ENCODE peak calls at places on chromosomes 4 and X, in five cellular contexts. G is HL-60, S is neural crest cell, V is AG04450, J is HFF-Myc. Z is an unnamed sample.

GRCh38 chr4:153156263-153156662 is 48.0 kb upstream of the TRIM2 start:
- DNase-seq in S (no peak), V (no peak), G (peak), J (no peak), Z (no peak)

GRCh38 chrX:41923925-41924693 is 755 bp upstream of the CASK start:
- DNase-seq in S (no peak), J (no peak), V (no peak), G (no peak), Z (no peak)

GRCh38 chr4:142380052-142380598 is 466.0 kb downstream of the INPP4B start:
- DNase-seq in V (no peak), G (no peak), S (no peak), J (no peak), Z (no peak)

GRCh38 chrX:56763556-56764152 is 34.6 kb downstream of the NBDY start:
- DNase-seq in V (no peak), G (peak), J (no peak), S (no peak), Z (peak)

GRCh38 chr4:187744911-187745310 is 250.7 kb upstream of the ZFP42 start:
- DNase-seq in J (no peak), G (no peak), S (no peak), V (no peak), Z (no peak)

GRCh38 chrX:38117485-38117884 is 103.2 kb downstream of the SRPX start:
- DNase-seq in V (no peak), J (no peak), S (no peak), G (no peak), Z (peak)

GRCh38 chrX:16033336-16033735 is 90.0 kb upstream of the GRPR start:
- DNase-seq in J (no peak), S (no peak), V (peak), G (no peak), Z (no peak)

GRCh38 chr4:60611762-60612496 is 588.2 kb upstream of the ADGRL3 start:
- DNase-seq in V (no peak), G (no peak), J (no peak), S (no peak), Z (peak)

GRCh38 chr4:76515975-76516853 is 81.2 kb downstream of the SHROOM3 start:
- DNase-seq in G (no peak), J (no peak), S (no peak), V (no peak), Z (no peak)

GRCh38 chr4:72505314-72505744 is 63.7 kb downstream of the ADAMTS3 start:
- DNase-seq in S (peak), V (peak), J (peak), G (no peak), Z (peak)

GRCh38 chr4:147831452-147832192 is 99.7 kb downstream of the ARHGAP10 start:
- DNase-seq in V (no peak), J (peak), G (peak), S (no peak), Z (no peak)

GRCh38 chrX:19747672-19748610 is 139.5 kb downstream of the SH3KBP1 start:
- DNase-seq in S (no peak), V (no peak), G (peak), J (no peak), Z (no peak)

GRCh38 chr4:65668201-65669007 is 1.9 kb downstream of the EPHA5 start:
- DNase-seq in J (no peak), G (no peak), V (no peak), S (no peak), Z (no peak)

GRCh38 chr4:25823632-25824031 is 39.2 kb downstream of the SEL1L3 start:
- DNase-seq in G (no peak), S (no peak), V (no peak), J (no peak), Z (no peak)

DNA sequence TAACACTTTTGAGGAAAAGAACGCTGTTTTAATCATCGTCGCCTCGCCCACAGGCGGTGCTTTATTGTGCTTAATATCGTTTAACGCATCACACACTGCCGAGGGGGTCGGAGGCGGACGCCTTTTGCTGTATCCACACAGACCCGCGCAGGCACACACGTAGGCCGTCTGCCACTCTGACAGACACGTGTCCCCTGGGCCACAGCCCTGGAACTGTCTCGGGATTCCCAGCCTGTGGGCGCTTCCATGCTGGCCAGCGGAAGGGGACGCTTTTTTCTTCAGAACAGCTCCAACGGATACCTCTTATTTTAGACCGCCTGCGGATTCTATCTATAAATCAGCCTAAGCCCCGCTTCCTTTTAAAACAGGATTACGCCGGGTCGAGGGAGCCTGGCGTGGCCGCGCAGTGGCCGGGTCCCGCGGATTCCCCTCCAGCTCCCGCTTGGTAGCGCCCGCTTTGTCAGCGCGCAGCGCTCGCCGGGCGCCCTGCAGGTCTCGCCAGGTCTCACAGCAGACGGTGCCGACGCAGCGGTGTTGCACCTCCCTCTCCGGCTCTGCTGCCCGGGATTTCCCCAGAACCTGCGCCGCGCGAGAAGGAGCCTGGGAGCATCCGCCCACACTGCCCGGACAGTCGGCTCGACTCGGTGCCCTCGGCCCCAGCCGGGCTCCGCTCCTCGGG is at the start of gene NOCT:
- DNase-seq in G (peak), J (peak), V (peak), S (peak), Z (peak)
- TF ChIP-seq CTCF in G (no peak), J (no peak), V (no peak), S (peak), Z (no peak)

GRCh38 chr4:127400736-127401346 is 231.9 kb upstream of the INTU start:
- DNase-seq in S (peak), V (peak), G (peak), J (peak), Z (peak)
- TF ChIP-seq CTCF in S (peak), V (peak), G (peak), J (peak), Z (peak)

DNA sequence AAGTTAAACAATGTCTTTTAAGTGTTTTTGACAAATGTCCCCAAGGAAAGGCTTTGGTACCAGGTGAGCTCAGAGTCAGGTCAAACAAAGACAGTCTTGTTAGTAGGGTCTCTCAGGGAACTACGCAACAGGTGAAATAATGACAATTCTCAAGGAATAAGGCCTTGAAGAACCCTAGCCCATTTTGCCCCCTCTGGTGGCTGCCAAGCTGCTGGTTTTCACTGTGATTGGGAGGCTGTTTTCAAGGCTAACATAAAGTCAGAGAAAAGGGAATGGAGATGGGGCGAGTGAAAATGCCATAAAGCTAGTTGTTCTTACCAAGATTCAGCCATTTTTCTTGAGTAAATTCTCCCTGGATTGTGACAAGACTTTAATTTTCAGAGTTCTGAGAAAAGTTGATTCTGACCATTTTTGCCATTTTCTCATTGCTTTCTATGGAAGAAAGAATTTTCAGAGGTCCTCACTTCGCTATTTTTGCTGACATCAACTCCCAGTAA is 58.7 kb downstream of the RWDD4 start:
- DNase-seq in S (no peak), G (peak), V (no peak), J (no peak), Z (no peak)
- TF ChIP-seq CTCF in S (peak), G (no peak), V (peak), J (peak), Z (peak)

DNA sequence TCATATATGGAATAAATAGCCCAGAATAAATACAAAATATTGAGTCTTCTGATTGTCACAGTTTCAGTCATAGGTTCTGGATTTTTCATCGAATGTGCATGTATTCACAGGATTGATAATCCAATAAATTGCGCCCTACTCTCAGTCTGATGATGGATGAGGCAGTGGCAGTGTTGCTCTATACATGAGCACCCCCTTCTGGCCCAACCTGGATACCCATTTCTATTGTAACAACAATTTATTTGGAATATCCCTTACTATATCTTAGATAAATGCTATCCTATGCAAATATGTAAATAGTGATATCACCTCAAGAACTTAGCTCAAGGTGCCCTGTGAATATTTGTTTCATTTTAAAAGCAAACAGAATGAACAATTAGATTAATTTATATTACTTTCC is 733.7 kb upstream of the PABPC4L start:
- DNase-seq in V (no peak), G (peak), S (peak), J (no peak), Z (no peak)
- TF ChIP-seq CTCF in V (peak), G (peak), S (peak), J (peak), Z (peak)

GRCh38 chr4:125244848-125245450 is 69.8 kb upstream of the FAT4 start:
- DNase-seq in G (no peak), J (no peak), S (no peak), V (no peak), Z (no peak)
- TF ChIP-seq CTCF in G (no peak), J (no peak), S (peak), V (peak), Z (peak)